ENCODE peak calls at places on chromosomes 7 and 10, in five cellular contexts. N, K, D, Q and R are unnamed samples.

GRCh38 chr7:130897515-130898419 is 163.8 kb upstream of the KLF14 start:
- DNase-seq in Q (no peak), N (no peak), D (no peak), K (no peak), R (no peak)

GRCh38 chr7:91598791-91599190 is 281.7 kb downstream of the MTERF1 start:
- DNase-seq in N (no peak), K (no peak), Q (no peak), D (no peak), R (no peak)

GRCh38 chr10:80471715-80472233 is 17.7 kb downstream of the TSPAN14 start:
- DNase-seq in D (no peak), Q (peak; percentile 73), K (no peak), N (no peak), R (no peak)

GRCh38 chr10:74223755-74224530 is 72.9 kb downstream of the ADK start:
- DNase-seq in Q (no peak), D (no peak), N (no peak), K (no peak), R (peak; percentile 42)

GRCh38 chr10:48710647-48711046 is 26.0 kb downstream of the WDFY4 start:
- DNase-seq in K (no peak), N (no peak), D (no peak), Q (no peak), R (no peak)

GRCh38 chr10:13784067-13784466 is 197.3 kb downstream of the PRPF18 start:
- DNase-seq in K (no peak), Q (peak; percentile 26), D (no peak), N (no peak), R (no peak)

GRCh38 chr10:33542747-33543505 is 208.5 kb upstream of the NRP1 start:
- DNase-seq in N (no peak), Q (no peak), K (no peak), D (no peak), R (no peak)

GRCh38 chr10:76336213-76336963 is 905.0 kb downstream of the LRMDA start:
- DNase-seq in N (peak; percentile 21), Q (no peak), K (no peak), D (no peak), R (peak; percentile 70)

GRCh38 chr7:20331231-20331880 is 656 bp downstream of the ITGB8 start:
- DNase-seq in K (no peak), Q (no peak), D (no peak), N (peak; percentile 57), R (peak; percentile 73)

GRCh38 chr7:128409435-128410091 is at the start of gene IMPDH1:
- DNase-seq in N (peak; percentile 95), K (no peak), D (peak; percentile 69), Q (peak; percentile 92), R (peak; percentile 93)

GRCh38 chr10:29642996-29643395 is 8.2 kb upstream of the SVIL start:
- DNase-seq in N (no peak), Q (no peak), K (no peak), D (no peak), R (peak; percentile 62)

GRCh38 chr7:108222236-108222892 is 92.2 kb upstream of the LAMB4 start:
- DNase-seq in D (no peak), Q (no peak), N (no peak), K (no peak), R (peak; percentile 43)

GRCh38 chr10:70997236-70997635 is 108.9 kb upstream of the PCBD1 start:
- DNase-seq in Q (no peak), N (no peak), D (no peak), K (no peak), R (no peak)